ENCODE peak calls at places on chromosome 5, in eight cellular contexts. One of them, this sample, is unnamed.

GRCh38 chr5:160390787-160391696 is 8.8 kb downstream of the FAM200C start:
- DNase-seq in left ventricle myocardium inferior: no peak
- DNase-seq in mammary epithelial cell: no peak
- DNase-seq in lung: no peak
- DNase-seq in NB4: peak
- DNase-seq in epithelial cell of esophagus: peak
- DNase-seq in Calu3: no peak
- DNase-seq in OCI-LY7: peak
- DNase-seq in this sample: no peak

GRCh38 chr5:10987881-10988504 is 227.0 kb upstream of the DAP start:
- DNase-seq in lung: peak
- DNase-seq in Calu3: peak
- DNase-seq in OCI-LY7: peak
- DNase-seq in left ventricle myocardium inferior: peak
- DNase-seq in epithelial cell of esophagus: peak
- DNase-seq in mammary epithelial cell: peak
- DNase-seq in NB4: peak
- DNase-seq in this sample: no peak

GRCh38 chr5:55278778-55279177 is 28.7 kb downstream of the DHX29 start:
- DNase-seq in OCI-LY7: no peak
- DNase-seq in lung: no peak
- DNase-seq in Calu3: no peak
- DNase-seq in NB4: no peak
- DNase-seq in left ventricle myocardium inferior: no peak
- DNase-seq in epithelial cell of esophagus: peak
- DNase-seq in mammary epithelial cell: peak
- DNase-seq in this sample: no peak

GRCh38 chr5:106312360-106312759 is 1358.4 kb downstream of the EFNA5 start:
- DNase-seq in mammary epithelial cell: peak
- DNase-seq in Calu3: no peak
- DNase-seq in epithelial cell of esophagus: peak
- DNase-seq in lung: no peak
- DNase-seq in OCI-LY7: no peak
- DNase-seq in NB4: no peak
- DNase-seq in left ventricle myocardium inferior: no peak
- DNase-seq in this sample: no peak

GRCh38 chr5:81021486-81021885 is 61.3 kb downstream of the RASGRF2 start:
- DNase-seq in OCI-LY7: no peak
- DNase-seq in Calu3: no peak
- DNase-seq in left ventricle myocardium inferior: no peak
- DNase-seq in epithelial cell of esophagus: no peak
- DNase-seq in lung: no peak
- DNase-seq in NB4: no peak
- DNase-seq in mammary epithelial cell: peak
- DNase-seq in this sample: no peak

GRCh38 chr5:96626956-96627355 is 35.2 kb upstream of the CAST start:
- DNase-seq in lung: no peak
- DNase-seq in NB4: no peak
- DNase-seq in Calu3: no peak
- DNase-seq in left ventricle myocardium inferior: no peak
- DNase-seq in epithelial cell of esophagus: peak
- DNase-seq in OCI-LY7: no peak
- DNase-seq in mammary epithelial cell: peak
- DNase-seq in this sample: no peak

GRCh38 chr5:94691947-94692346 is 73.5 kb downstream of the SLF1 start:
- DNase-seq in mammary epithelial cell: peak
- DNase-seq in lung: no peak
- DNase-seq in Calu3: no peak
- DNase-seq in left ventricle myocardium inferior: no peak
- DNase-seq in OCI-LY7: no peak
- DNase-seq in epithelial cell of esophagus: peak
- DNase-seq in NB4: peak
- DNase-seq in this sample: no peak

GRCh38 chr5:119398713-119399492 is 43.1 kb downstream of the TNFAIP8 start:
- DNase-seq in epithelial cell of esophagus: peak
- DNase-seq in OCI-LY7: no peak
- DNase-seq in left ventricle myocardium inferior: peak
- DNase-seq in mammary epithelial cell: peak
- DNase-seq in NB4: no peak
- DNase-seq in Calu3: no peak
- DNase-seq in lung: peak
- DNase-seq in this sample: no peak

GRCh38 chr5:74409737-74410136 is 230.8 kb downstream of the ENC1 start:
- DNase-seq in mammary epithelial cell: no peak
- DNase-seq in lung: no peak
- DNase-seq in epithelial cell of esophagus: no peak
- DNase-seq in NB4: no peak
- DNase-seq in Calu3: no peak
- DNase-seq in left ventricle myocardium inferior: no peak
- DNase-seq in OCI-LY7: no peak
- DNase-seq in this sample: no peak

GRCh38 chr5:909086-909485 is 16.4 kb downstream of the TRIP13 start:
- DNase-seq in Calu3: no peak
- DNase-seq in OCI-LY7: no peak
- DNase-seq in left ventricle myocardium inferior: no peak
- DNase-seq in epithelial cell of esophagus: peak
- DNase-seq in mammary epithelial cell: peak
- DNase-seq in NB4: no peak
- DNase-seq in lung: no peak
- DNase-seq in this sample: no peak

GRCh38 chr5:10607023-10607665 is 43.3 kb downstream of the ANKRD33B start:
- DNase-seq in OCI-LY7: peak
- DNase-seq in left ventricle myocardium inferior: peak
- DNase-seq in NB4: peak
- DNase-seq in Calu3: no peak
- DNase-seq in mammary epithelial cell: no peak
- DNase-seq in lung: no peak
- DNase-seq in epithelial cell of esophagus: no peak
- DNase-seq in this sample: no peak

GRCh38 chr5:128199104-128199503 is 115.5 kb downstream of the SLC12A2 start:
- DNase-seq in NB4: no peak
- DNase-seq in left ventricle myocardium inferior: no peak
- DNase-seq in Calu3: peak
- DNase-seq in mammary epithelial cell: peak
- DNase-seq in epithelial cell of esophagus: peak
- DNase-seq in lung: peak
- DNase-seq in OCI-LY7: no peak
- DNase-seq in this sample: no peak

GRCh38 chr5:111735829-111736228 is 21.2 kb downstream of the NREP start:
- DNase-seq in OCI-LY7: no peak
- DNase-seq in lung: peak
- DNase-seq in NB4: peak
- DNase-seq in mammary epithelial cell: peak
- DNase-seq in Calu3: no peak
- DNase-seq in left ventricle myocardium inferior: peak
- DNase-seq in epithelial cell of esophagus: peak
- DNase-seq in this sample: no peak

GRCh38 chr5:103258957-103259704 is 568 bp downstream of the MACIR start:
- DNase-seq in epithelial cell of esophagus: peak
- DNase-seq in lung: peak
- DNase-seq in NB4: peak
- DNase-seq in OCI-LY7: peak
- DNase-seq in Calu3: peak
- DNase-seq in mammary epithelial cell: peak
- DNase-seq in left ventricle myocardium inferior: peak
- DNase-seq in this sample: peak

GRCh38 chr5:39691993-39692392 is 267.2 kb upstream of the DAB2 start:
- DNase-seq in mammary epithelial cell: peak
- DNase-seq in epithelial cell of esophagus: peak
- DNase-seq in lung: no peak
- DNase-seq in OCI-LY7: no peak
- DNase-seq in Calu3: peak
- DNase-seq in NB4: no peak
- DNase-seq in left ventricle myocardium inferior: no peak
- DNase-seq in this sample: no peak
- TF ChIP-seq CTCF in mammary epithelial cell: peak
- TF ChIP-seq CTCF in epithelial cell of esophagus: peak
- TF ChIP-seq CTCF in lung: no peak
- TF ChIP-seq CTCF in OCI-LY7: no peak
- TF ChIP-seq CTCF in Calu3: peak
- TF ChIP-seq CTCF in NB4: no peak
- TF ChIP-seq CTCF in left ventricle myocardium inferior: no peak
- TF ChIP-seq CTCF in this sample: peak

DNA sequence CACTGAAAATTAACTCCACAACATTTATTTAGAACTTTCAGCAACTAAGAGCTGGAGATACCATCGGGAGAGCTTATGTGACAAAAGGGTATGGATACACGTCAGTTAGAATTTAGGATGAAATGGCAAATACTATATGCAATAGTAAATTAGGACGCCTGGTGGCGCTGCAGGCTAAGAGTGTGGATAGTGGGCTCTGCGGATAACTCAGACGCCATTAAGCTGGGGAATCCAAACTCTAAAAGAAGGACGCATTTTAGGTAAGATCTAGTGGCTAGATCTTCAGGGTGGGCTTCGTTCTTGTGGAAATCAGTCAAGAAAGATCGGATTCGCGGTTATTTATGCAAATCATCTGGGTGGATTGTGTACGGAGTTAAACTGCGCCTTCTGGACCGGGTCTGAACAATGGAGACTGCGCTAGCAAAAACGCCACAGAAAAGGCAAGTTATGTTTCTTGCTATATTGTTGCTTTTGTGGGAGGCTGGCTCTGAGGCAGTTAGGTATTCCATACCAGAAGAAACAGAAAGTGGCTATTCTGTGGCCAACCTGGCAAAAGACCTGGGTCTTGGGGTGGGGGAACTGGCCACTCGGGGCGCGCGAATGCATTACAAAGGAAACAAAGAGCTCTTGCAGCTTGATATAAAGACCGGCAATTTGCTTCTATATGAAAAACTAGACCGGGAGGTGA is at the start of gene PCDHB5:
- DNase-seq in NB4: peak
- DNase-seq in mammary epithelial cell: no peak
- DNase-seq in Calu3: no peak
- DNase-seq in OCI-LY7: no peak
- DNase-seq in left ventricle myocardium inferior: no peak
- DNase-seq in epithelial cell of esophagus: peak
- DNase-seq in lung: no peak
- DNase-seq in this sample: no peak
- TF ChIP-seq CTCF in NB4: peak
- TF ChIP-seq CTCF in mammary epithelial cell: peak
- TF ChIP-seq CTCF in Calu3: no peak
- TF ChIP-seq CTCF in OCI-LY7: peak
- TF ChIP-seq CTCF in left ventricle myocardium inferior: peak
- TF ChIP-seq CTCF in epithelial cell of esophagus: peak
- TF ChIP-seq CTCF in lung: no peak
- TF ChIP-seq CTCF in this sample: peak

GRCh38 chr5:67972027-67972822 is 243.3 kb upstream of the PIK3R1 start:
- DNase-seq in epithelial cell of esophagus: no peak
- DNase-seq in lung: no peak
- DNase-seq in mammary epithelial cell: no peak
- DNase-seq in Calu3: no peak
- DNase-seq in left ventricle myocardium inferior: no peak
- DNase-seq in NB4: no peak
- DNase-seq in OCI-LY7: no peak
- DNase-seq in this sample: no peak

GRCh38 chr5:67971223-67971830 is 244.2 kb upstream of the PIK3R1 start:
- DNase-seq in mammary epithelial cell: no peak
- DNase-seq in lung: no peak
- DNase-seq in OCI-LY7: no peak
- DNase-seq in NB4: peak
- DNase-seq in Calu3: no peak
- DNase-seq in left ventricle myocardium inferior: no peak
- DNase-seq in epithelial cell of esophagus: peak
- DNase-seq in this sample: no peak

GRCh38 chr5:67974054-67974453 is 241.5 kb upstream of the PIK3R1 start:
- DNase-seq in mammary epithelial cell: no peak
- DNase-seq in lung: no peak
- DNase-seq in Calu3: no peak
- DNase-seq in epithelial cell of esophagus: no peak
- DNase-seq in OCI-LY7: no peak
- DNase-seq in left ventricle myocardium inferior: no peak
- DNase-seq in NB4: no peak
- DNase-seq in this sample: no peak

DNA sequence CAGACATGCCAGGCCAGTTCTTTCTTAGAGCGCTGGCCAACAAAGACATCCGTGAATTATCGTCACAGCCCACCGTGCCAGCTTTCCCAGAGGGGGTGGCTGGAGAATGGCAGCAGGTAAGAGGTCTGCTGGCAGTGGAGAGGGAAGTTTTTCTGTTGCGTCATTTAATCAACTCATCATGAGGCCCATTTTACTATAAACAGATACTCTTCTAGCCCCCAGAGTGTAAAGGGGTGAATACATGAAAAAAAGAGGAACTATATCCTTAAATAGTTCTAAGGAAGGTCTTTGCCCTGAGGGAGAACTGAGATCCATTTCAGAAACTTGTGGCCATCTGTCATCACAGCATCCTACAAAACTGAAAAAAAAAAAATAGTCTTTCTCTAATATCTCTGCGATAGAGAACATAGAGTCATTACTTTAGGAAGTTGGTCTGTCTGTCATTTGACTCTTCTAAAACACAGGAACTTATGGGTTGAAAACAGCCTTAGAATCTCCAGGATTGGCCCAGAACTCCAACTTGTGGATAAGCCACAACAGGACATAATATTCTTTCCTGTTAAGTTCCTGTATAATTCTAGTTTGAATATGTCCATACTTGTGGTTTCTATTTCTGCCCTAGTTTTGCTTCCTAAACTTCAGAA is 238.6 kb upstream of the PIK3R1 start:
- DNase-seq in mammary epithelial cell: no peak
- DNase-seq in NB4: peak
- DNase-seq in Calu3: no peak
- DNase-seq in epithelial cell of esophagus: no peak
- DNase-seq in lung: no peak
- DNase-seq in left ventricle myocardium inferior: no peak
- DNase-seq in OCI-LY7: no peak
- DNase-seq in this sample: no peak
- TF ChIP-seq CTCF in mammary epithelial cell: no peak
- TF ChIP-seq CTCF in NB4: no peak
- TF ChIP-seq CTCF in Calu3: no peak
- TF ChIP-seq CTCF in epithelial cell of esophagus: no peak
- TF ChIP-seq CTCF in lung: no peak
- TF ChIP-seq CTCF in left ventricle myocardium inferior: no peak
- TF ChIP-seq CTCF in OCI-LY7: no peak
- TF ChIP-seq CTCF in this sample: no peak

DNA sequence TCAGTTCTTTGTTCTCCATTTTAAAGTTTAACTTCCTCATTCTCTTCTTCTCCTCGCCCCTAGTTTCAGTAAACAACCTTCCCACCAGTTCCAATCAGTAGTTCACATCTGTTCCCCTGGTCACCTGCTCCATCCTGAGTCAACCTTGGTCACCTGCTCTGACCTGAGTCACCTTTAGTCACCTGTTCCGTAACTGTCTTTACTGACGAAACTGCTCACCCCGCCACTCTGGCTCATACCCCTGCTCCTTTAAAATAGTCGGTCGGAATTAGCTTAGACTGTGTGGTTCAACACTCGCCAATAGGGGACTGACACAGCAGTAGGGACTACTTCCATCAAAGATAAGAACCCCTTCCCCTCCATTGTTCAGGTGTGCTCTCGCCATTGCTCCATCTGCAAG is 76.3 kb upstream of the GPBP1 start:
- DNase-seq in Calu3: no peak
- DNase-seq in NB4: no peak
- DNase-seq in mammary epithelial cell: no peak
- DNase-seq in left ventricle myocardium inferior: no peak
- DNase-seq in epithelial cell of esophagus: no peak
- DNase-seq in lung: no peak
- DNase-seq in OCI-LY7: peak
- DNase-seq in this sample: no peak
- TF ChIP-seq CTCF in Calu3: no peak
- TF ChIP-seq CTCF in NB4: no peak
- TF ChIP-seq CTCF in mammary epithelial cell: no peak
- TF ChIP-seq CTCF in left ventricle myocardium inferior: no peak
- TF ChIP-seq CTCF in epithelial cell of esophagus: no peak
- TF ChIP-seq CTCF in lung: no peak
- TF ChIP-seq CTCF in OCI-LY7: no peak
- TF ChIP-seq CTCF in this sample: no peak

This sample was measured in chondrocyte.